ENCODE peak calls at places on chromosomes 5 and 9, in five cellular contexts. T is AG04449, B is HepG2, O is IMR-90, N is GM12865. H is an unnamed sample.

GRCh38 chr5:127076730-127077129 is 3.4 kb upstream of the C5orf63 start:
- DNase-seq in T (no peak), B (no peak), O (peak), N (no peak), H (no peak)

GRCh38 chr5:101424530-101425175 is 521.6 kb upstream of the ST8SIA4 start:
- DNase-seq in T (peak), B (no peak), O (peak), N (no peak), H (no peak)

GRCh38 chr5:110335361-110336046 is 391.0 kb downstream of the TMEM232 start:
- DNase-seq in T (peak), B (no peak), O (peak), N (no peak), H (no peak)

GRCh38 chr5:109983135-109983534 is 293.4 kb downstream of the MAN2A1 start:
- DNase-seq in T (no peak), B (no peak), O (no peak), N (no peak), H (no peak)

GRCh38 chr9:114910541-114910940 is 19.9 kb downstream of the TNFSF8 start:
- DNase-seq in T (no peak), B (no peak), O (no peak), N (no peak), H (no peak)

GRCh38 chr5:113163328-113163727 is 186.7 kb downstream of the DCP2 start:
- DNase-seq in T (no peak), B (no peak), O (peak), N (no peak), H (no peak)

GRCh38 chr9:93650448-93650847 is 74.1 kb downstream of the PHF2 start:
- DNase-seq in T (no peak), B (no peak), O (no peak), N (no peak), H (peak)

GRCh38 chr5:61333351-61334223 is 1.5 kb downstream of the ZSWIM6 start:
- DNase-seq in T (no peak), B (no peak), O (no peak), N (peak), H (peak)

GRCh38 chr5:34517249-34517648 is 138.9 kb upstream of the RAI14 start:
- DNase-seq in T (no peak), B (no peak), O (peak), N (no peak), H (no peak)

GRCh38 chr5:6626494-6626893 is 6.3 kb downstream of the NSUN2 start:
- DNase-seq in T (no peak), B (no peak), O (no peak), N (no peak), H (no peak)

GRCh38 chr5:126020770-126021169 is 402.4 kb upstream of the GRAMD2B start:
- DNase-seq in T (no peak), B (no peak), O (no peak), N (no peak), H (no peak)

GRCh38 chr9:129776566-129776937 is 23.7 kb upstream of the PTGES start:
- DNase-seq in T (no peak), B (no peak), O (peak), N (no peak), H (no peak)

GRCh38 chr9:91127653-91128052 is 234.1 kb downstream of the AUH start:
- DNase-seq in T (no peak), B (no peak), O (peak), N (no peak), H (no peak)

GRCh38 chr5:173513521-173513991 is 102.9 kb downstream of the BOD1 start:
- DNase-seq in T (peak), B (no peak), O (peak), N (no peak), H (no peak)

GRCh38 chr5:75567710-75568109 is 43.5 kb upstream of the ANKDD1B start:
- DNase-seq in T (no peak), B (no peak), O (peak), N (peak), H (no peak)

GRCh38 chr5:19615661-19616060 is 372.3 kb downstream of the CDH18 start:
- DNase-seq in T (no peak), B (no peak), O (no peak), N (no peak), H (no peak)

GRCh38 chr9:14313951-14314423 is at the start of gene NFIB:
- DNase-seq in T (no peak), B (peak), O (peak), N (no peak), H (peak)

GRCh38 chr5:143011621-143012020 is 241.4 kb downstream of the ARHGAP26 start:
- DNase-seq in T (no peak), B (peak), O (peak), N (no peak), H (no peak)

GRCh38 chr5:94361161-94361560 is 257.2 kb downstream of the KIAA0825 start:
- DNase-seq in T (no peak), B (no peak), O (no peak), N (no peak), H (no peak)

GRCh38 chr9:20771721-20772120 is 87.7 kb downstream of the FOCAD start:
- DNase-seq in T (no peak), B (no peak), O (no peak), N (no peak), H (no peak)

GRCh38 chr5:93721045-93721444 is 20.4 kb downstream of the POU5F2 start:
- DNase-seq in T (no peak), B (no peak), O (no peak), N (peak), H (no peak)

GRCh38 chr5:125277494-125278154 is 531.2 kb upstream of the ZNF608 start:
- DNase-seq in T (peak), B (peak), O (peak), N (no peak), H (no peak)

GRCh38 chr5:39624890-39625289 is 200.1 kb upstream of the DAB2 start:
- DNase-seq in T (no peak), B (peak), O (no peak), N (no peak), H (no peak)

GRCh38 chr9:120893585-120893857 is 16.5 kb upstream of the PHF19 start:
- DNase-seq in T (no peak), B (no peak), O (peak), N (no peak), H (no peak)

GRCh38 chr5:86500947-86501346 is 116.8 kb upstream of the COX7C start:
- DNase-seq in T (no peak), B (no peak), O (no peak), N (no peak), H (no peak)
- TF ChIP-seq CTCF in T (no peak), B (no peak), O (no peak), N (no peak), H (no peak)

DNA sequence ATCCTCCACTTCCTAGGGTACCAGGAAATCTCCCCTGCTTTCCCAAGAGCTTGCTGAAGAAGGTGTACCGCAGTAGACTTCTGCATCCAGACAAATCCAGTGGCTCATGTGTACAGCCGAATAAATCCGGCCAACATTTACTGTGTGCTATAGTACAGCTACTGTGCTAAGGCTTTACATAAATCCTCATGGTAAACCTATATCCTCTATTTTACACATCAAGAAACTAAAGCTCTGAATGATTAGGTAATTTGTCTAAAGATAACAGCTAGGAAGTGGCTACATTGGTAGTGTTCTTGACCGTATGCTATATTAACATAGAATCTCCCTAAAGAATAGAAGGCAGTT is 511 bp upstream of the WDR41 start:
- DNase-seq in T (no peak), B (no peak), O (no peak), N (no peak), H (no peak)
- H3K4me3 ChIP-seq in T (peak), B (peak), O (peak), N (no peak), H (peak)

GRCh38 chr5:45410304-45410995 is 285.7 kb downstream of the HCN1 start:
- DNase-seq in T (no peak), B (no peak), O (peak), N (no peak), H (no peak)
- TF ChIP-seq CTCF in T (no peak), B (no peak), O (no peak), N (no peak), H (no peak)

GRCh38 chr9:136079916-136080246 is 15.2 kb downstream of the NACC2 start:
- DNase-seq in T (no peak), B (no peak), O (no peak), N (no peak), H (no peak)
- H3K4me3 ChIP-seq in T (no peak), B (no peak), O (no peak), N (no peak), H (no peak)

GRCh38 chr9:131298816-131299215 is 9.3 kb downstream of the PLPP7 start:
- DNase-seq in T (no peak), B (no peak), O (no peak), N (no peak), H (no peak)
- TF ChIP-seq CTCF in T (no peak), B (no peak), O (no peak), N (no peak), H (no peak)

GRCh38 chr5:36300181-36300926 is 1.3 kb downstream of the RANBP3L start:
- DNase-seq in T (no peak), B (no peak), O (peak), N (no peak), H (no peak)
- H3K4me3 ChIP-seq in T (no peak), B (no peak), O (no peak), N (no peak), H (peak)

GRCh38 chr5:28896949-28897348 is 1858.6 kb upstream of the CDH9 start:
- DNase-seq in T (no peak), B (peak), O (no peak), N (no peak), H (no peak)
- TF ChIP-seq CTCF in T (no peak), B (no peak), O (no peak), N (no peak), H (no peak)

DNA sequence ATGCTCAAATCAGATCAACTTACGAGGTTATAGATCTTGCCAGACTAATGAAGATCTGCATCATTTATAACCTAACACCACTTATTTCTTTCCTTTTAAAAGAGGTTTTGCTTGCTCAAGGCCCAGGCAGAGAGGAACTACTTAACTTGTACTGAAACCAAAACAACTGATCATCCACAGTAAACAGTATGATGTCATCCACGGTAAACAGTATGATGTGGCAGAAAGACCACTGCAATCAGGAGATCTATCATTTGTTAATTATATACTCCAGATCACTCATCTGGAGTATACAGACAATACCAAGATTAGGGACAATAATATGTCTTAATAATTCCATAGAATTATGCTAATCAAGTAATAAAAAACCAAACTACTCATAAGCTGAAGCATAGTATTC is 116.8 kb downstream of the ADAMTS6 start:
- DNase-seq in T (no peak), B (peak), O (peak), N (no peak), H (no peak)
- H3K4me3 ChIP-seq in T (no peak), B (no peak), O (no peak), N (no peak), H (no peak)

DNA sequence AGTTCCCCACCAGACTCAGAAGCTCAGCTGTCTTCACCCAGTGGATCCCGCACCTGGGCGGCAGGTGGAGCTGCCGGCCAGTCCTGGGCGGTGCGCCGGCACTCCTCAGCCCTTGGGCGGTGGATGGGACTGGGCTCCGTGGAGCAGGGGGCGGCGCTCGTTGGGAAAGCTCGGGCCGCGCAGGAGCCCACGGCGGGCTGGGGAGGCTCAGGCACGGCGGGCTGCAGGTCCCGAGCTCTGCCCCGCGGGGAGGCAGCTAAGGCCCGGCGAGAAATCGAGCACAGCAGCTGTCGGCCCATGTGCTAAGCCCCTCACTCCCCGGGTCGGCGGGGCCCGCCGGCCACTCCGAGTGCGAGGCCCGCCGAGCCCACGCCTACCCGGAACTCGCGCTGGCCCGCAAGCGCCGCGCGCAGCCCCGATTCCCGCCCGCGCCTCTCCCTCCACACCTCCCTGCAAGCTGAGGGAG is 560.0 kb downstream of the BRINP1 start:
- DNase-seq in T (no peak), B (no peak), O (no peak), N (no peak), H (no peak)
- TF ChIP-seq CTCF in T (no peak), B (no peak), O (no peak), N (no peak), H (no peak)

GRCh38 chr9:16721972-16722371 is 148.5 kb downstream of the BNC2 start:
- DNase-seq in T (no peak), B (no peak), O (peak), N (no peak), H (no peak)
- H3K4me3 ChIP-seq in T (no peak), B (no peak), O (no peak), N (no peak), H (no peak)

H was measured in stomach.